ENCODE peak calls at places on chromosomes 6 and 20, in seven cellular contexts. M, S, A, V, R, U and C are unnamed samples.

GRCh38 chr6:121897337-121897760 is 461.9 kb downstream of the GJA1 start:
- DNase-seq in U (no peak), A (no peak), M (no peak), S (no peak), V (no peak), R (no peak), C (peak)

GRCh38 chr6:12748815-12749521 is 32.4 kb downstream of the PHACTR1 start:
- DNase-seq in R (no peak), U (no peak), S (no peak), V (peak), M (no peak), A (no peak), C (no peak)

GRCh38 chr6:102197211-102197610 is 803.7 kb downstream of the GRIK2 start:
- DNase-seq in S (no peak), U (no peak), A (no peak), M (no peak), V (peak), R (no peak), C (no peak)

GRCh38 chr20:53291548-53291947 is 302.1 kb downstream of the ZNF217 start:
- DNase-seq in U (no peak), V (peak), M (no peak), S (no peak), A (no peak), R (no peak), C (no peak)

GRCh38 chr6:87555506-87555905 is 34.3 kb downstream of the RARS2 start:
- DNase-seq in U (no peak), M (no peak), R (no peak), A (no peak), S (no peak), V (no peak), C (no peak)

GRCh38 chr20:38073307-38074010 is 39.9 kb downstream of the RPRD1B start:
- DNase-seq in A (peak), R (no peak), M (no peak), U (peak), V (peak), S (peak), C (peak)

GRCh38 chr6:20708367-20709124 is 174.3 kb downstream of the CDKAL1 start:
- DNase-seq in M (no peak), R (no peak), V (no peak), A (no peak), U (no peak), S (no peak), C (no peak)

GRCh38 chr6:30124391-30124790 is 11.5 kb upstream of the TRIM31 start:
- DNase-seq in A (no peak), V (no peak), M (no peak), U (no peak), S (no peak), R (no peak), C (no peak)

GRCh38 chr20:22763257-22763906 is 179.0 kb upstream of the FOXA2 start:
- DNase-seq in S (no peak), A (no peak), U (peak), R (no peak), M (no peak), V (no peak), C (peak)

GRCh38 chr6:36914227-36914794 is 28.6 kb downstream of the C6orf89 start:
- DNase-seq in M (no peak), U (peak), V (peak), R (no peak), A (no peak), S (peak), C (peak)

GRCh38 chr6:20211037-20211940 is 980 bp downstream of the MBOAT1 start:
- DNase-seq in V (no peak), A (no peak), U (peak), S (peak), M (no peak), R (no peak), C (peak)

GRCh38 chr20:63958964-63959698 is 2.9 kb upstream of the UCKL1 start:
- DNase-seq in R (no peak), M (no peak), U (no peak), S (no peak), V (no peak), A (no peak), C (no peak)

GRCh38 chr6:15062311-15063252 is 183.3 kb upstream of the JARID2 start:
- DNase-seq in U (no peak), M (no peak), A (no peak), V (no peak), S (no peak), R (no peak), C (no peak)

GRCh38 chr20:4613718-4614620 is 107.7 kb upstream of the PRND start:
- DNase-seq in V (peak), S (peak), M (no peak), A (no peak), U (peak), R (no peak), C (peak)

GRCh38 chr6:148231572-148231971 is 111.1 kb upstream of the SASH1 start:
- DNase-seq in A (no peak), V (no peak), M (no peak), S (no peak), R (no peak), U (no peak), C (no peak)

GRCh38 chr6:27237089-27237723 is 10.3 kb upstream of the PRSS16 start:
- DNase-seq in A (no peak), S (no peak), R (no peak), V (peak), U (no peak), M (no peak), C (peak)

GRCh38 chr6:99143108-99143828 is 195.5 kb upstream of the FBXL4 start:
- DNase-seq in S (no peak), U (no peak), A (no peak), V (no peak), M (no peak), R (no peak), C (no peak)

GRCh38 chr6:163415176-163415619 is 680 bp downstream of the QKI start:
- DNase-seq in S (no peak), R (peak), V (no peak), U (no peak), M (no peak), A (peak), C (no peak)

GRCh38 chr6:169428532-169428931 is 174.9 kb upstream of the THBS2 start:
- DNase-seq in V (no peak), A (peak), S (no peak), R (no peak), M (no peak), U (no peak), C (no peak)

GRCh38 chr6:128425855-128426254 is 94.5 kb downstream of the PTPRK start:
- DNase-seq in M (no peak), U (no peak), V (no peak), S (no peak), A (no peak), R (no peak), C (no peak)

GRCh38 chr6:43455034-43455747 is at the start of gene DLK2:
- DNase-seq in V (peak), A (no peak), M (no peak), R (peak), S (peak), U (no peak), C (no peak)

GRCh38 chr20:62926229-62927127 is at the start of gene DIDO1:
- DNase-seq in S (peak), R (peak), A (peak), M (peak), U (peak), V (peak), C (peak)
- TF ChIP-seq POLR2AphosphoS5 in S (peak), R (peak), A (peak), M (peak), U (peak), V (peak), C (peak)

GRCh38 chr6:33585403-33586107 is 5.5 kb upstream of the BAK1 start:
- DNase-seq in R (peak), U (peak), S (peak), V (peak), M (peak), A (peak), C (peak)
- TF ChIP-seq POLR2AphosphoS5 in R (peak), U (no peak), S (no peak), V (no peak), M (no peak), A (no peak), C (no peak)

DNA sequence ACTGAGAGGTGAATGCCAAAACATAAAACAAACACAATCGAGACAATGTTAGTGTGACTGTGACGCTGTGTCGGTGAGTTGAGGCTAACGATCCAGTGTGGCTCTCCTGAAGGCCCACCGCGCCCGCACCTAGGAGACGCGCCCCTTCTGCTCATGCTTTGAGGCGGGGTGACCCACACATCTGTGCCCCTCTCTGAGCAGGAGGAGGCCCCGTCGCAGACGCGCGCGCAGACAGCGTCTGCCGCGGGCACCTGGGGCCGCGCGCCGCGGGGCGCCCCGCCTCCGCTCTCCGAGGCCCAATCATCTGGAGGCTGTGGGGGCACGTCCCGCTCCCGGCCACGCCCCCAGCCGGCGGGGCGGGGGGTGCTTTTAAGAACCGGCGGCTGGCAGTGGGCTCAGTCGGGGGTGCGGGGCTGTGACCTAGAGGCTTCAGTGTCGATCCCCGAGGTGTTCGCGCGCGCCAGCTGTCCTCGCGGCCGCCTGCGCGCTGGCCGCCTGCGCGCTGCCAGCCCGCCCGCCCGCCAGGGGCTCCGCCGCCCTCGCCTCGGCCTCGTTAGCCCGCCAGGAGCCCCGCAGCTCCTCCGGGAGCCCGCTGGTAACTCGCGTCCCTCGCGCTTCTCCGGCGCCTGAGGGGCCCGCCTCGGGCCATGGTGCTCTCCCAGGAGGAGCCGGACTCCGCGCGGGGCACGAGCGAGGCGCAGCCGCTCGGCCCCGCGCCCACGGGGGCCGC is at the start of gene SLC16A10:
- DNase-seq in V (peak), A (peak), S (peak), M (no peak), R (peak), U (peak), C (peak)
- TF ChIP-seq POLR2AphosphoS5 in V (peak), A (no peak), S (peak), M (no peak), R (peak), U (no peak), C (no peak)

DNA sequence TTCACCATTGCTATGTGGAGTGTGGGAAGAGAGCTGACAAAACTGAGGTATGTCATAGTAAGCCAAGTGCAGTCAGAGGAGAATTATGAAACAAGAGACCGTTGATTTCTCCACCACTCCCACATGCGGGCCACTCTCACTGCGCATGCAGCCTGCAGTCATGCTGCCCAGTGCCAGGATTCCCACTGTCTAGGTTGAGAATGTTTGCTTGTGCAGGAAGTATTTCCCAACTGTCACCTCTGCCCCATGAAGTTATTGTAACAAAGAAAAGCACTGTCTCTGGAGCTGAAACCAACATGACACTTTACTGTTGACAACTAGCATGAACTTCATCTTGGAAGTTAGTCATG is 18.7 kb upstream of the SFT2D1 start:
- DNase-seq in A (no peak), R (no peak), S (no peak), M (no peak), V (no peak), U (no peak), C (no peak)
- TF ChIP-seq POLR2AphosphoS5 in A (no peak), R (no peak), S (no peak), M (no peak), V (no peak), U (no peak), C (no peak)

DNA sequence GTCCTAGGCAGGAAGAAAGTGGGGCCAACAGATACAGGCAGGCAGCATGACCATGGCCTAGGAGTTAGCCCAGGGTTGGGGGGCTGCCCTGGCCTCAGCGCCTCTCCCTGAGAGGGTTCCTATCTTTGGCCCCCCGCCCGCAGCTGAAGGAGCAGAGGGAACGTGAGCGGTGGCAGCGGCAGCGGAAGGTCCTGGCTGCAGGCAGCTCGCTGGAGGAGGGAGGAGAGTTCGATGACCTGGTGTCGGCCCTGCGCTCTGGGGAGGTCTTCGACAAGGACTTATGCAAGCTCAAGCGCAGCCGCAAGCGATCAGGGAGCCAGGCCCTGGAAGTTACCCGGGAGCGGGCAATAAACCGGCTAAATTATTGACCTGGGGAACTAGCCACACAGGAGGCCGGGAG is 32.6 kb downstream of the MOCS1 start:
- DNase-seq in S (no peak), R (peak), V (no peak), M (no peak), U (no peak), A (peak), C (no peak)
- TF ChIP-seq POLR2AphosphoS5 in S (no peak), R (no peak), V (no peak), M (no peak), U (no peak), A (no peak), C (no peak)